ENCODE peak calls at places on chromosome 9, in four cellular contexts. U is hepatocyte, G is SJCRH30, Z is GM23248. B is an unnamed sample. For H3K27me3, the result is how much of the 10 kb centered on the place peaks cover.

GRCh38 chr9:81613002-81613750 is 76.2 kb downstream of the TLE1 start:
- DNase-seq in U (peak), G (no peak), Z (peak), B (no peak)

GRCh38 chr9:37910271-37910670 is 6.3 kb upstream of the SLC25A51 start:
- DNase-seq in U (no peak), Z (no peak), G (no peak), B (no peak)

GRCh38 chr9:107929439-107929838 is 439.9 kb upstream of the KLF4 start:
- DNase-seq in G (no peak), Z (peak), U (peak), B (no peak)

GRCh38 chr9:136901516-136902258 is 15.4 kb downstream of the TRAF2 start:
- DNase-seq in U (peak), G (no peak), Z (peak), B (no peak)

GRCh38 chr9:87725900-87726709 is at the start of gene CTSL:
- DNase-seq in G (peak), U (peak), Z (peak), B (peak)

GRCh38 chr9:137241490-137242328 is 622 bp downstream of the TUBB4B start:
- DNase-seq in Z (peak), G (no peak), U (peak), B (peak)

GRCh38 chr9:107060026-107060425 is 197.1 kb downstream of the ZNF462 start:
- DNase-seq in U (no peak), Z (no peak), G (no peak), B (no peak)

GRCh38 chr9:106697799-106698591 is 165.0 kb upstream of the ZNF462 start:
- DNase-seq in G (peak), U (peak), Z (peak), B (peak)

GRCh38 chr9:114046876-114047275 is 31.2 kb downstream of the AMBP start:
- DNase-seq in Z (peak), G (no peak), U (no peak), B (no peak)

GRCh38 chr9:91038483-91039124 is 237.0 kb downstream of the SYK start:
- DNase-seq in U (no peak), Z (no peak), G (no peak), B (no peak)

GRCh38 chr9:115691686-115692085 is 461.9 kb upstream of the PAPPA start:
- DNase-seq in U (peak), G (no peak), Z (peak), B (no peak)

GRCh38 chr9:70085241-70085640 is 41.6 kb downstream of the MAMDC2 start:
- DNase-seq in U (peak), G (peak), Z (peak), B (peak)

GRCh38 chr9:91720746-91721705 is 229.0 kb downstream of the ROR2 start:
- DNase-seq in G (no peak), Z (no peak), U (no peak), B (no peak)

GRCh38 chr9:133443982-133444381 is 15.8 kb upstream of the CACFD1 start:
- DNase-seq in Z (peak), U (no peak), G (no peak), B (no peak)

GRCh38 chr9:134328841-134329575 is 2.8 kb downstream of the RXRA start:
- DNase-seq in G (peak), U (peak), Z (peak), B (no peak)

GRCh38 chr9:114484854-114485443 is 20.3 kb downstream of the WHRN start:
- DNase-seq in G (no peak), Z (peak), U (no peak), B (no peak)

GRCh38 chr9:15834541-15834940 is 281.7 kb downstream of the CCDC171 start:
- DNase-seq in G (peak), U (peak), Z (no peak), B (no peak)

GRCh38 chr9:63816742-63817621 is 1468.0 kb downstream of the FOXD4L5 start:
- DNase-seq in G (no peak), U (peak), Z (peak), B (peak)

GRCh38 chr9:120439147-120439546 is 140.8 kb downstream of the CDK5RAP2 start:
- DNase-seq in U (peak), Z (peak), G (no peak), B (peak)

GRCh38 chr9:90825586-90825985 is 24.0 kb downstream of the SYK start:
- DNase-seq in G (no peak), U (no peak), Z (no peak), B (no peak)

GRCh38 chr9:87080512-87081225 is 133.4 kb upstream of the GAS1 start:
- DNase-seq in U (peak), Z (peak), G (no peak), B (no peak)

GRCh38 chr9:87194471-87194870 is 247.2 kb upstream of the GAS1 start:
- DNase-seq in G (no peak), Z (peak), U (peak), B (no peak)

GRCh38 chr9:114300846-114301797 is 21.8 kb upstream of the ORM1 start:
- DNase-seq in Z (no peak), G (no peak), U (no peak), B (no peak)

GRCh38 chr9:114546851-114547250 is 40.7 kb upstream of the ATP6V1G1 start:
- DNase-seq in G (no peak), U (no peak), Z (peak), B (no peak)

GRCh38 chr9:11558043-11558442 is 945.2 kb upstream of the PTPRD start:
- DNase-seq in U (no peak), Z (no peak), G (no peak), B (no peak)
- H3K27me3 ChIP-seq in U (under half), Z (under half), G (under half), B (under half)

GRCh38 chr9:21802418-21803000 is at the start of gene MTAP:
- DNase-seq in Z (peak), U (peak), G (peak), B (no peak)

GRCh38 chr9:21800931-21801682 is 1.3 kb upstream of the MTAP start:
- DNase-seq in U (no peak), Z (no peak), G (no peak), B (no peak)

GRCh38 chr9:21801683-21802417 is 586 bp upstream of the MTAP start:
- DNase-seq in U (peak), Z (peak), G (peak), B (peak)

GRCh38 chr9:21795483-21795882 is 7.0 kb upstream of the MTAP start:
- DNase-seq in G (no peak), Z (no peak), U (no peak), B (no peak)

DNA sequence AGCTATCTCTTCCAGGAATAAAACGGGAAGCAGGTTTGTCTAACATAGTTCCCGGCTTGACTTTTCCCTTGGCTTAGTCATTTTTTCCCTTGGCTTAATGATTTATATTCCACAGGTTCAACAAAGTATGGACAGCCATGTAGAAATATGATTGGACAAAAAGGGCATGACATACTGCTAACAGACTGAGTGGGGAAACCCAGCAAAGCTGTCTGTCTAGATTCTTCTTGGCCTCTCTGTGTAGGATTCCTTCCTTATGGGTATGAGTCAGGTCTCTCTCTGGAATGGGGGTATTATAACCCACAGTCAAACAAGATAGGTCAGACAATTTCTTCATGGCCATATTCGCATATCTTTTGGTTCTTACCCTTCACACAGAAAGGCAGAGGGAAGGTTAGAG is 5.7 kb upstream of the MTAP start:
- DNase-seq in U (peak), Z (peak), G (no peak), B (no peak)
- H3K27me3 ChIP-seq in U (under half), Z (under half), G (under half), B (under half)

DNA sequence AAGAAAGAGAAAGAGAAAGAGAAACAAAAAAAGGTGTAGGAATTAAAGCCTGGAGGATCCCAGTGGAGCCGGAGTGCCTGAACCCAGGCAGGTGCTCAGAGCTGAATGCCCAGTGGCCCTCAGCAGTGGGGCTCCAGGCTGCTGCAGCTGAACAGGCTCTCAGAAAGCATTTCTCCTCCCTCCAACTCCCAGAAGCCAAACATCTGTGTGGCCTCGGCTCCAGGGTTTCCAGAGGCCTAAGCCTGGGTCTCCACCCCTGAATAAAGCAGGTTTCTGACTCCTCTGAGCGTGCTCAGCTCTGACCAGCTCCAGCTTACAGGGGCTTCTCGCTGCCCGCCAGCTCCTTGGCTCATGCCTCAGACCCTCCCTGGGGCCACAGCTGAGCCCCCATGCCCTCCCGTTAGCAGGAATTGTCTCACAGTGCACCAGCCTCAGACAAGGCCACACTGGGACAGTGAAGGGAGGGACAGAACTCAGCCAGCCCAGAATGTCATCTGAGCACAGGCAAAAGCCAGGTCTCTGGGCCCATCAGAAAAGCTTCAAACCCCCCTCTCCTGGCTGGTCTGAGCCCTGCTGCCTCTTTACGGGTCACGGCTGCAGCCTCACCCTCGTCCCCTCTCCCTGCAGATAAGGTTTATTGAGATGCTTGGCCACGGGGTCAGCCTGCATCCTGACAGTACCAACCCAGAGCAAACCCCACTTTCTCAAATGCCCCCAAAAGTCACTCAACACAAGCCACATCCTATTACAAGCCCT is 114.4 kb upstream of the PPP1R26 start:
- DNase-seq in G (no peak), U (no peak), Z (no peak), B (no peak)
- H3K27me3 ChIP-seq in G (under half), U (under half), Z (under half), B (under half)

GRCh38 chr9:84145031-84145430 is 164.4 kb downstream of the RMI1 start:
- DNase-seq in G (no peak), U (no peak), Z (no peak), B (no peak)

GRCh38 chr9:84139296-84140100 is 158.9 kb downstream of the RMI1 start:
- DNase-seq in G (peak), U (peak), Z (peak), B (no peak)

GRCh38 chr9:84140535-84141101 is 160.0 kb downstream of the RMI1 start:
- DNase-seq in U (peak), Z (peak), G (no peak), B (no peak)

GRCh38 chr9:84138543-84138942 is 157.9 kb downstream of the RMI1 start:
- DNase-seq in G (no peak), U (no peak), Z (no peak), B (no peak)

DNA sequence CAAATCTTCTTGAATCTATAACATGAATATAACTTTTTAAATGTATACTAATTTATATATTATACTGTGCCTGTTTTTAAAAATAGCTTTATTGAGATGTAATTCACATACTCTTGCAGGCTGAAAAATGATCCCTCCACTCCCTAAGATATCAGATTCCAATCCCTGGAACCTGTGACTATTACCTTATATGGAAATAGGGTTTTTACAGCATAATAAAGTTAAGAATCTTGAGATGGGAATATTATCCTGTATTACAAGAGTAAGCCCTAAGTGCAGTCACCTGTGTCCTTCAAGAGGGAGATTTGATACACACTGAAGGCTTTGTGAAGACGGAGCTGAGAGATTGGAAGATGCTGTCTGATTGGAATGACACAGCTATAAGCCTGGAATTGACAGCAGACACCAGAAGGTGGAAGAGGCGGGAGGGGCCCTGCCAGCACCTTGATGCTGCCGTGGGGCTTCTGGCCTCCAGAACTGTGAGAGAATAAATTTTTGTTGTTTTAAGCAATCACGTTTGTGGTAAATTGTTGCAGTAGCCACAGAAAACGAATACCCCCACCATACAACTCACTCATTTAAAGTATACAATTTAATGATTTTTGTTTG is 161.3 kb downstream of the RMI1 start:
- DNase-seq in Z (no peak), U (no peak), G (no peak), B (peak)
- H3K27me3 ChIP-seq in Z (under half), U (half or more), G (under half), B (under half)

GRCh38 chr9:77016111-77016525 is 3.3 kb upstream of the FOXB2 start:
- DNase-seq in U (no peak), G (no peak), Z (no peak), B (no peak)
- H3K27me3 ChIP-seq in U (half or more), G (under half), Z (half or more), B (half or more)

GRCh38 chr9:98719055-98719454 is 10.3 kb upstream of the GABBR2 start:
- DNase-seq in Z (no peak), U (no peak), G (no peak), B (no peak)

GRCh38 chr9:98721643-98722042 is 12.9 kb upstream of the GABBR2 start:
- DNase-seq in U (no peak), Z (no peak), G (no peak), B (no peak)

GRCh38 chr9:98714833-98715232 is 6.1 kb upstream of the GABBR2 start:
- DNase-seq in U (no peak), G (no peak), Z (no peak), B (no peak)

GRCh38 chr9:98724810-98725530 is 16.2 kb upstream of the GABBR2 start:
- DNase-seq in Z (no peak), U (no peak), G (no peak), B (no peak)

GRCh38 chr9:98720402-98720801 is 11.7 kb upstream of the GABBR2 start:
- DNase-seq in U (no peak), Z (no peak), G (no peak), B (no peak)
- H3K27me3 ChIP-seq in U (under half), Z (under half), G (under half), B (under half)